ENCODE peak calls at places on chromosome 21, in eight cellular contexts. Z is HCT116, I is IMR-90, J is breast epithelium, T is tibial nerve, X is body of pancreas, A is heart left ventricle, N is adrenal gland. O is an unnamed sample.

GRCh38 chr21:38486221-38486620 is 12.1 kb downstream of the ERG start:
- DNase-seq in Z (no peak), I (peak), J (no peak), T (no peak), X (no peak), A (no peak), N (no peak), O (no peak)

GRCh38 chr21:28069446-28069845 is 923.2 kb downstream of the LTN1 start:
- DNase-seq in Z (no peak), I (peak), J (no peak), T (no peak), X (no peak), A (no peak), N (no peak), O (no peak)

GRCh38 chr21:14675774-14676530 is 129.8 kb upstream of the SAMSN1 start:
- DNase-seq in Z (no peak), I (no peak), J (no peak), T (no peak), X (no peak), A (no peak), N (no peak), O (no peak)

GRCh38 chr21:27519357-27519756 is 552.5 kb upstream of the ADAMTS5 start:
- DNase-seq in Z (no peak), I (peak), J (no peak), T (no peak), X (no peak), A (no peak), N (no peak), O (no peak)

GRCh38 chr21:26041441-26042180 is 129.0 kb downstream of the APP start:
- DNase-seq in Z (no peak), I (peak), J (no peak), T (no peak), X (no peak), A (no peak), N (peak), O (no peak)

GRCh38 chr21:25708467-25709065 is 26.1 kb downstream of the ATP5PF start:
- DNase-seq in Z (peak), I (peak), J (no peak), T (peak), X (peak), A (no peak), N (peak), O (no peak)

GRCh38 chr21:38774586-38775285 is 31.0 kb upstream of the ETS2 start:
- DNase-seq in Z (no peak), I (no peak), J (no peak), T (no peak), X (no peak), A (no peak), N (no peak), O (peak)

GRCh38 chr21:35924714-35925301 is 135.5 kb downstream of the SETD4 start:
- DNase-seq in Z (no peak), I (peak), J (no peak), T (peak), X (peak), A (no peak), N (peak), O (peak)

GRCh38 chr21:41289431-41289830 is 27.2 kb upstream of the FAM3B start:
- DNase-seq in Z (peak), I (peak), J (no peak), T (no peak), X (peak), A (no peak), N (no peak), O (no peak)

GRCh38 chr21:42013338-42013737 is 3.2 kb upstream of the ZBTB21 start:
- DNase-seq in Z (no peak), I (no peak), J (no peak), T (no peak), X (no peak), A (no peak), N (no peak), O (no peak)

GRCh38 chr21:38628426-38628825 is 130.1 kb upstream of the ERG start:
- DNase-seq in Z (no peak), I (no peak), J (no peak), T (no peak), X (no peak), A (no peak), N (no peak), O (no peak)

GRCh38 chr21:33265664-33266049 is 510 bp upstream of the IL10RB start:
- DNase-seq in Z (no peak), I (peak), J (no peak), T (peak), X (no peak), A (peak), N (peak), O (peak)

GRCh38 chr21:38340131-38340530 is 83.3 kb downstream of the KCNJ15 start:
- DNase-seq in Z (no peak), I (no peak), J (no peak), T (no peak), X (no peak), A (no peak), N (no peak), O (peak)

GRCh38 chr21:21101911-21102310 is 103.7 kb downstream of the NCAM2 start:
- DNase-seq in Z (no peak), I (peak), J (no peak), T (no peak), X (no peak), A (no peak), N (peak), O (no peak)

GRCh38 chr21:36883532-36884486 is 82.7 kb downstream of the HLCS start:
- DNase-seq in Z (no peak), I (peak), J (no peak), T (no peak), X (no peak), A (no peak), N (no peak), O (no peak)

GRCh38 chr21:37687001-37687400 is 229.3 kb downstream of the KCNJ6 start:
- DNase-seq in Z (no peak), I (no peak), J (no peak), T (no peak), X (no peak), A (no peak), N (no peak), O (no peak)

GRCh38 chr21:39696620-39697019 is 48.4 kb upstream of the IGSF5 start:
- DNase-seq in Z (no peak), I (no peak), J (no peak), T (no peak), X (peak), A (no peak), N (peak), O (no peak)

GRCh38 chr21:32370971-32371766 is 21.6 kb downstream of the URB1 start:
- DNase-seq in Z (no peak), I (peak), J (no peak), T (no peak), X (no peak), A (no peak), N (no peak), O (no peak)

GRCh38 chr21:42845296-42845965 is 33.9 kb downstream of the WDR4 start:
- DNase-seq in Z (no peak), I (no peak), J (no peak), T (no peak), X (peak), A (no peak), N (peak), O (no peak)

GRCh38 chr21:15255359-15256157 is 190.8 kb upstream of the NRIP1 start:
- DNase-seq in Z (no peak), I (no peak), J (no peak), T (no peak), X (no peak), A (no peak), N (no peak), O (no peak)

GRCh38 chr21:38992737-38993136 is 187.0 kb downstream of the ETS2 start:
- DNase-seq in Z (no peak), I (no peak), J (no peak), T (no peak), X (no peak), A (no peak), N (no peak), O (no peak)

GRCh38 chr21:43332872-43333300 is 94.0 kb downstream of the SIK1 start:
- DNase-seq in Z (no peak), I (peak), J (no peak), T (no peak), X (no peak), A (no peak), N (no peak), O (no peak)

GRCh38 chr21:31945116-31945515 is 72.3 kb downstream of the HUNK start:
- DNase-seq in Z (no peak), I (no peak), J (no peak), T (no peak), X (no peak), A (no peak), N (no peak), O (no peak)

GRCh38 chr21:45128613-45129226 is 54.3 kb downstream of the ADARB1 start:
- DNase-seq in Z (peak), I (peak), J (peak), T (peak), X (peak), A (peak), N (peak), O (no peak)

GRCh38 chr21:45130324-45130774 is 56.0 kb downstream of the ADARB1 start:
- DNase-seq in Z (no peak), I (peak), J (no peak), T (no peak), X (no peak), A (no peak), N (peak), O (no peak)

GRCh38 chr21:45131537-45131999 is 57.2 kb downstream of the ADARB1 start:
- DNase-seq in Z (no peak), I (no peak), J (no peak), T (no peak), X (no peak), A (no peak), N (no peak), O (no peak)

GRCh38 chr21:45127937-45128336 is 53.6 kb downstream of the ADARB1 start:
- DNase-seq in Z (no peak), I (no peak), J (no peak), T (no peak), X (no peak), A (no peak), N (no peak), O (no peak)

GRCh38 chr21:45129231-45129923 is 55.0 kb downstream of the ADARB1 start:
- DNase-seq in Z (no peak), I (peak), J (no peak), T (no peak), X (no peak), A (no peak), N (no peak), O (no peak)
- TF ChIP-seq POLR2A in Z (no peak), I (no peak), J (no peak), T (no peak), X (no peak), A (no peak), N (no peak), O (no peak)

GRCh38 chr21:16302851-16303282 is 573.1 kb downstream of the USP25 start:
- DNase-seq in Z (no peak), I (peak), J (no peak), T (peak), X (peak), A (no peak), N (peak), O (peak)
- H3K4me3 ChIP-seq in Z (no peak), I (no peak), J (peak), T (no peak), X (no peak), A (no peak), N (no peak), O (no peak)

GRCh38 chr21:16942703-16943102 is 570.1 kb upstream of the CXADR start:
- DNase-seq in Z (no peak), I (peak), J (no peak), T (no peak), X (no peak), A (no peak), N (peak), O (no peak)
- TF ChIP-seq CTCF in Z (no peak), I (peak), J (no peak), T (no peak), X (no peak), A (no peak), N (peak), O (no peak)

GRCh38 chr21:46092026-46092764 is 5.7 kb upstream of the COL6A2 start:
- DNase-seq in Z (no peak), I (peak), J (no peak), T (peak), X (peak), A (peak), N (no peak), O (peak)
- TF ChIP-seq POLR2A in Z (no peak), I (peak), J (no peak), T (no peak), X (no peak), A (no peak), N (no peak), O (no peak)